ENCODE peak calls at places on chromosomes 3 and 15, in five cellular contexts. O is breast epithelium, W is heart left ventricle, P is sigmoid colon, U is transverse colon. M is an unnamed sample.

GRCh38 chr3:140081836-140082331 is 146.9 kb downstream of the CLSTN2 start:
- DNase-seq in O (no peak), W (no peak), P (no peak), U (no peak), M (no peak)

GRCh38 chr15:53833134-53833624 is 73.7 kb upstream of the WDR72 start:
- DNase-seq in O (no peak), W (peak), P (peak), U (no peak), M (no peak)

GRCh38 chr3:16240229-16241023 is 24.3 kb downstream of the DPH3 start:
- DNase-seq in O (no peak), W (no peak), P (no peak), U (no peak), M (peak)

GRCh38 chr3:148162132-148162531 is 535.6 kb upstream of the AGTR1 start:
- DNase-seq in O (no peak), W (no peak), P (no peak), U (no peak), M (no peak)

GRCh38 chr15:59247364-59247763 is 40.7 kb downstream of the LDHAL6B start:
- DNase-seq in O (no peak), W (peak), P (no peak), U (peak), M (peak)

GRCh38 chr3:111903067-111903511 is 44.0 kb downstream of the PHLDB2 start:
- DNase-seq in O (no peak), W (no peak), P (no peak), U (no peak), M (peak)

GRCh38 chr3:177491301-177492031 is 294.2 kb upstream of the TBL1XR1 start:
- DNase-seq in O (no peak), W (peak), P (no peak), U (no peak), M (no peak)

GRCh38 chr15:31275331-31276262 is 51.0 kb upstream of the KLF13 start:
- DNase-seq in O (no peak), W (peak), P (peak), U (peak), M (no peak)

GRCh38 chr3:155497930-155498647 is 204.6 kb upstream of the STRIT1 start:
- DNase-seq in O (no peak), W (no peak), P (no peak), U (no peak), M (peak)

GRCh38 chr3:9390265-9390888 is 7.0 kb upstream of the SETD5 start:
- DNase-seq in O (no peak), W (no peak), P (no peak), U (no peak), M (no peak)

GRCh38 chr3:9386501-9387321 is 10.7 kb upstream of the SETD5 start:
- DNase-seq in O (no peak), W (no peak), P (no peak), U (no peak), M (no peak)

GRCh38 chr3:9388142-9388541 is 9.3 kb upstream of the SETD5 start:
- DNase-seq in O (no peak), W (no peak), P (no peak), U (no peak), M (no peak)

GRCh38 chr3:9387322-9387655 is 10.1 kb upstream of the SETD5 start:
- DNase-seq in O (no peak), W (no peak), P (no peak), U (no peak), M (no peak)

DNA sequence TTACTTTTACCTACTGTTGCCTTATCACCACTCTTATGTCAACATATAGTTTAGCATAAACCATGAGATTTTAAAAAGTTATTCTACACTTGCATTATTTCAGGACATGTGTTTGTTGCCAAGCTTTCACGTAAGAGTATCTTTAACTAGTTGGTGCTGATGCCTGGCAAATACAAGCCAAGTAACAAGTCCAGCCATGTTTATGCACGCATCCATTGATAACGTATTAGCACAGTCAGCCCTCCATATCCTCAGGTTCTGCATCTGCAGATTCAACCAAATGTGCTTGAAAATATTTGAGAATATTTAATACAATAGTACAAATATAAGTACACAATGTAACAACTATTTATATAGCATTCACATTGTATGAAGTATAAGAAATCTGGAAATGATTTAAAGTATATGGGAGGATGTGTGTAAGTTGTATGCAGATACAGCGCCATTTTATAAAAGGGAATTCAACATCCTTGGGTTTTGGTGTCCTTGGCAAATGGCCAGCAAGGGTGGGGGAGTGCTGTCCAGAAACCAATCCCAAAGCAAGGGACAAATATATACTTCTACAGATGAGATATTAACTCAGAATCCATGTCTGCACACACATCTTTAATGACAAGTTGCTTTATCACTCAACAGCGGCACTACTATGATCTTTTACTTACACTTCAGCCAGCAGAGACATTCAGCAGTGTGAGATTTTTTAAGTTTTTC is 8.7 kb upstream of the SETD5 start:
- DNase-seq in O (no peak), W (no peak), P (no peak), U (no peak), M (no peak)
- TF ChIP-seq POLR2A in O (no peak), W (no peak), P (no peak), U (no peak), M (no peak)

GRCh38 chr15:40325188-40325587 is 1.7 kb downstream of the INAFM2 start:
- DNase-seq in O (no peak), W (no peak), P (no peak), U (no peak), M (no peak)

GRCh38 chr15:40323953-40324937 is 753 bp downstream of the INAFM2 start:
- DNase-seq in O (no peak), W (peak), P (no peak), U (no peak), M (no peak)

GRCh38 chr15:40325700-40326099 is 2.2 kb downstream of the INAFM2 start:
- DNase-seq in O (no peak), W (no peak), P (no peak), U (no peak), M (no peak)

GRCh38 chr15:40322531-40323238 is 807 bp upstream of the INAFM2 start:
- DNase-seq in O (no peak), W (no peak), P (peak), U (peak), M (no peak)

DNA sequence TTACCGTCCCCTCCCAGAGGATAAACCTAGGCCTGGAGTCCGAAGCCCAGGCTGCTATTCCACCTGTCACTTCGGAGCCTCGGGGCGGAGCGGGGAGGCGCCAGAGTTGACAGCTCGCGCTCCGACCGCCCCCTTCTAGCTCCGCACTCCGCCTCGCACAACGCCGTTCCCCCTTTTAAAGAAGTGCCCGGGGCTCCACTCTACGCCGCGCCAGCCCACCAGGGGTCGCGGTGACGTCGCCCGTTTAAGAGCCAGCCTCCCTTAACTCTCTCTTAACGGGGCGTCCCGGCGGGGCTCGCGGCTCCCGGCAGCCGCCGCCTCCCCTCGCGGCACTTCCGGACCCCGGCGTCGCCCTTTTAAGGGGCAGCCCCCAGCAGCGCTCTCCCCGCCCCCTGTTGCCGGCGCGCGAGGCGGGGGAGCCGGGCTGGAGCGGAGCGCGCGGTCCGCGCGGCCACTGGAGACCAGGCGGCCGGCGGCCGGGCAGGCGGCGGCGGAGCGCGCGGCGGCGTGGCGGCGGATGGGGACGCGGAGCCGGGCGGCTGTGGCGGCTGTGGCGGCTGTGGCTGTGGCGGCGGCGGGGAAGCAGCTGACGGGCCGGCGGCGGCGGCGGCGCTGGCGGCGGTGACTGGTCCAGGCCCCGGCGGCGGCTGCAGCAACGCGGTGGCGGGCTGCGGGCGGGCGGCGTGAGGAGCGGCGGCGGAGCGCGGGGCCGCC is at the start of gene INAFM2:
- DNase-seq in O (peak), W (peak), P (peak), U (peak), M (peak)
- TF ChIP-seq POLR2A in O (no peak), W (no peak), P (peak), U (no peak), M (peak)

DNA sequence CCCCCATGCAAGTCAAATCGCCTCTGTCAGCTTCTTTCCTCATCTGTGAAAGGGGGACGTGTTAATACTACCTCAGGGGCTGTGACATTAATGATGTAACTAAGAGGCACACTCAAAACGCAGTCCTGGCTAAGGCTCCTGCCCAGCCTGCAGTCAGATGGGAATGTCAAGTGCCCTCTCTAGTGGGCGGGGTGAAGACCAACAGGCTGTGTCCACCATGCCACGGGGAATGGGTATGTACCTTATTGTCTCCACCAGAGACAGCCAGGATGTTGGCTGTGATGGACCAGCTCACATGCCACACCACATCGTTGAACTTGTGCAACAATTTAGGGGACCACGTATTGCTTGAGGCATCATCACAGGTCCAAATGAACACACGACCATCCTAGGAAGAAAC is 11.0 kb upstream of the GHRL start:
- DNase-seq in O (no peak), W (no peak), P (no peak), U (no peak), M (no peak)
- TF ChIP-seq POLR2A in O (no peak), W (no peak), P (no peak), U (no peak), M (no peak)

DNA sequence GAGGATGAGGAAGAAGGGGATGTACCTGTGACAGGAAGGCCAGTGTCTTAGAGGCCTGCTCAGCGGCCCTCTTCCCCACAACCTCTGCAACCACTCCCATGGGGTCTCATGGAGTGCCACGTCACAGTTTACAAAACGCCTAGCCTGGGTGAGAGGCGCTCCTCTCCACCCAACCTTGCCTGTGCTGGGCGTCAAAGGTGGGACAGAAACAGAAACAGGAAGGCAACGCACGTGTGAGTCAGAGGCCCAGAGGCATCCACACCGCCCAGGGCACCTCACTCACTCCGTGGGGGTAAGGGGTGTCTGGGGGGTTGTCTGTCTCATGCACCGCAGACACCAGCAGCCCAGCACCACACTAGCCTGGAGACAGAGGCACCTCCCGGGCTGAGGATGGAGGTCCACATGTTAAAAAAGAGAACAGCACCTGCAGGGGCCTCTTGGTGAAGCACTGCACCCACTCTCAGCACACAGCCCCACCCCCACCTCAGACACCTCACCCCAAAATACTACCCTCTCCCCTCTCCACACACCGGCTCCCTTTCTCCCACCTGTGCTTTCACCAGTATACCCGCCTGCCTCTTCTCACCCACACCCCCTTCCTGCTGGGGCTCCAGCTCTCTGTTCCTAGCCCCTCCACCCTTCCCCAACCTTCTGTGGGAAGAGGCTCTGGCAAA is 4.7 kb upstream of the CALML4 start:
- DNase-seq in O (no peak), W (no peak), P (peak), U (no peak), M (no peak)
- TF ChIP-seq POLR2A in O (no peak), W (no peak), P (no peak), U (no peak), M (no peak)

GRCh38 chr3:9932843-9933560 is 632 bp upstream of the CRELD1 start:
- DNase-seq in O (peak), W (peak), P (peak), U (peak), M (peak)
- TF ChIP-seq POLR2A in O (no peak), W (no peak), P (no peak), U (no peak), M (peak)

M was measured in H54.